ENCODE peak calls at places on chromosomes 11 and 22, in seven cellular contexts. R is vagina, T is stomach, S is GM12878, A is SK-N-SH, C is sigmoid colon, B is HepG2. P is an unnamed sample.

GRCh38 chr11:110297082-110297725 is 790 bp upstream of the RDX start:
- DNase-seq in C (no peak), S (no peak), A (no peak), R (no peak), B (peak; percentile 43), T (no peak), P (no peak)

GRCh38 chr11:127640822-127641485 is 640.4 kb upstream of the KIRREL3 start:
- DNase-seq in T (no peak), A (no peak), B (no peak), S (no peak), R (no peak), C (no peak), P (no peak)

GRCh38 chr22:20787223-20787622 is 13.3 kb downstream of the SERPIND1 start:
- DNase-seq in S (no peak), T (no peak), A (no peak), R (no peak), B (no peak), C (no peak), P (no peak)

GRCh38 chr22:20131593-20131855 is at the start of gene ZDHHC8:
- DNase-seq in A (no peak), R (no peak), C (no peak), T (peak; percentile 49), S (no peak), B (no peak), P (no peak)

GRCh38 chr11:128135451-128135850 is 451.9 kb downstream of the ETS1 start:
- DNase-seq in A (no peak), T (no peak), B (no peak), R (no peak), S (no peak), C (no peak), P (peak; percentile 27)

GRCh38 chr22:36544107-36544620 is 15.2 kb upstream of the EIF3D start:
- DNase-seq in S (no peak), C (no peak), B (no peak), A (no peak), T (no peak), R (no peak), P (no peak)

GRCh38 chr11:127106938-127107337 is 106.4 kb upstream of the KIRREL3 start:
- DNase-seq in C (no peak), A (no peak), T (no peak), S (no peak), R (no peak), B (no peak), P (no peak)

GRCh38 chr11:26332572-26332915 is 614 bp downstream of the ANO3 start:
- DNase-seq in T (no peak), C (no peak), R (no peak), A (no peak), B (no peak), S (no peak), P (no peak)

GRCh38 chr11:12433571-12434061 is 56.2 kb downstream of the PARVA start:
- DNase-seq in B (no peak), T (no peak), A (peak; percentile 39), S (no peak), C (peak; percentile 91), R (no peak), P (no peak)

GRCh38 chr22:26681395-26681821 is 24.0 kb downstream of the MIAT start:
- DNase-seq in T (no peak), C (no peak), R (no peak), A (no peak), B (no peak), S (no peak), P (no peak)

GRCh38 chr22:38108561-38109319 is 1.7 kb downstream of the BAIAP2L2 start:
- DNase-seq in B (no peak), C (no peak), S (no peak), T (no peak), R (no peak), A (no peak), P (no peak)

GRCh38 chr11:73114110-73114834 is 27.8 kb downstream of the FCHSD2 start:
- DNase-seq in S (no peak), B (no peak), A (no peak), R (no peak), C (no peak), T (no peak), P (no peak)

GRCh38 chr11:8732748-8733241 is 50.2 kb downstream of the RPL27A start:
- DNase-seq in A (no peak), T (peak; percentile 40), C (peak; percentile 89), B (no peak), R (no peak), S (no peak), P (peak; percentile 47)

GRCh38 chr11:12167098-12167999 is 57.0 kb downstream of the MICAL2 start:
- DNase-seq in B (peak; percentile 78), R (no peak), S (no peak), A (no peak), T (no peak), C (no peak), P (no peak)

GRCh38 chr22:21791635-21792625 is 56.3 kb upstream of the YPEL1 start:
- DNase-seq in S (peak; percentile 62), R (no peak), B (no peak), T (no peak), C (no peak), A (no peak), P (no peak)

GRCh38 chr11:110243804-110244203 is 52.6 kb downstream of the RDX start:
- DNase-seq in A (no peak), T (no peak), B (no peak), R (no peak), C (no peak), S (no peak), P (no peak)

GRCh38 chr11:94149435-94149834 is 20.8 kb downstream of the PANX1 start:
- DNase-seq in R (no peak), A (no peak), S (no peak), C (no peak), T (no peak), B (no peak), P (no peak)

GRCh38 chr11:126158054-126158791 is 53.2 kb downstream of the RPUSD4 start:
- DNase-seq in C (no peak), R (no peak), T (no peak), B (peak; percentile 70), A (no peak), S (no peak), P (no peak)

GRCh38 chr22:37228106-37229011 is 15.7 kb downstream of the RAC2 start:
- DNase-seq in C (no peak), R (no peak), B (no peak), S (no peak), T (no peak), A (no peak), P (no peak)

GRCh38 chr11:115324569-115325432 is 179.4 kb downstream of the CADM1 start:
- DNase-seq in S (peak; percentile 13), A (peak; percentile 33), R (no peak), B (peak; percentile 70), T (peak; percentile 27), C (no peak), P (peak; percentile 36)

GRCh38 chr22:46726066-46726985 is 11.7 kb downstream of the CERK start:
- DNase-seq in T (no peak), A (peak; percentile 76), B (no peak), C (no peak), S (no peak), R (no peak), P (no peak)

GRCh38 chr22:46719921-46720320 is 18.1 kb downstream of the CERK start:
- DNase-seq in S (no peak), B (no peak), C (no peak), A (no peak), R (no peak), T (no peak), P (no peak)

GRCh38 chr22:46723882-46724281 is 14.2 kb downstream of the CERK start:
- DNase-seq in S (no peak), A (no peak), C (no peak), T (no peak), R (no peak), B (no peak), P (no peak)

GRCh38 chr22:46725096-46725495 is 13.0 kb downstream of the CERK start:
- DNase-seq in S (no peak), R (no peak), T (no peak), A (no peak), C (no peak), B (no peak), P (no peak)

GRCh38 chr22:46721716-46722115 is 16.3 kb downstream of the CERK start:
- DNase-seq in T (no peak), R (no peak), S (no peak), A (no peak), C (no peak), B (no peak), P (peak; percentile 31)
- TF ChIP-seq POLR2AphosphoS5 in T (no peak), R (peak; percentile 20), S (no peak), A (no peak), C (no peak), B (no peak), P (peak; percentile 19)

GRCh38 chr11:47376183-47376542 is 2.2 kb downstream of the SPI1 start:
- DNase-seq in C (no peak), B (no peak), A (no peak), S (no peak), R (no peak), T (no peak), P (no peak)
- TF ChIP-seq POLR2AphosphoS5 in C (no peak), B (no peak), A (no peak), S (peak; percentile 22), R (no peak), T (no peak), P (no peak)

GRCh38 chr22:50530857-50531545 is 1.2 kb upstream of the TYMP start:
- DNase-seq in C (peak; percentile 94), S (no peak), R (no peak), B (peak; percentile 47), A (no peak), T (peak; percentile 91), P (peak; percentile 84)
- TF ChIP-seq POLR2AphosphoS5 in C (peak; percentile 68), S (peak; percentile 92), R (no peak), B (peak; percentile 58), A (no peak), T (peak; percentile 91), P (peak; percentile 71)

GRCh38 chr11:76606102-76606793 is 64.3 kb downstream of the LRRC32 start:
- DNase-seq in T (no peak), A (peak; percentile 11), B (no peak), S (no peak), R (peak; percentile 95), C (no peak), P (no peak)

GRCh38 chr11:76605338-76606074 is 65.0 kb downstream of the LRRC32 start:
- DNase-seq in T (no peak), B (no peak), S (no peak), R (no peak), A (no peak), C (no peak), P (no peak)

GRCh38 chr11:76604081-76604601 is 66.4 kb downstream of the LRRC32 start:
- DNase-seq in S (no peak), T (no peak), B (no peak), C (no peak), R (peak; percentile 74), A (peak; percentile 30), P (no peak)

GRCh38 chr11:76603202-76603601 is 67.3 kb downstream of the LRRC32 start:
- DNase-seq in A (peak; percentile 14), R (peak; percentile 74), S (no peak), T (no peak), C (no peak), B (no peak), P (no peak)

DNA sequence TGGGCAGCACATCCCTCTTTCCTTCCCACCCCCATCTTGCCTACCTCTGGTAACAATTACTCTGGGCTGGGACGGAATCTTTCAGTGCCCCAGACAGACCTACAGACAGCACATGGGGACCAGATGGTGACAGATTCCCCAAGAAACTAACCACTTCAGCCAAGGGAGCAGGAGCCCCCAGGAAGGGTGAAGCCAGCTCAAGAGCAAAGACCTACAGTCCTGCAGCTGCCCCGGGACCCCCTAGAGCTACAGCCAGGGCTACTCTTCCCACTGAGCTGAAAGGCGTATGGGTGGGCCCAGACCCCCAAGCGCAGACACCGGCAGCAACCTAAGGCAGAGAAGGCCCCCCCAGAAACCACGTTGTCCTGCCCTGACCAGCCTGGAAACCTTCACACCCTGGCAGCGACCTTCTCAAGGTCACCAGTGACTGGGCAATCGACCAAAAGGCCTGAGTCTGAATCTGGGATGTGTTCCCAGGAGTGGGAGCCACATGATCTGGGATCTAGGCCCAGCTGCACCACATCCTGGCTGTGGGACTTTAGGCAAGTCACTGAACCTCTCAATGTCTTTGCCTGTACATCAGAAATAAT is 65.8 kb downstream of the LRRC32 start:
- DNase-seq in B (no peak), A (peak; percentile 55), R (peak; percentile 82), T (peak; percentile 79), C (peak; percentile 91), S (no peak), P (no peak)
- TF ChIP-seq POLR2AphosphoS5 in B (no peak), A (no peak), R (no peak), T (peak; percentile 4), C (peak; percentile 6), S (no peak), P (no peak)